ENCODE peak calls at places on chromosomes 7 and 10, in seven cellular contexts. M is GM12865, D is transverse colon, N is astrocyte of the spinal cord, A is NB4, X is HFF-Myc, F is IMR-90. I is an unnamed sample.

GRCh38 chr10:7409045-7409731 is 1.6 kb downstream of the SFMBT2 start:
- DNase-seq in A (peak), D (peak), F (no peak), M (peak), X (no peak), N (no peak), I (no peak)

GRCh38 chr10:12833451-12833850 is 168.1 kb downstream of the CCDC3 start:
- DNase-seq in D (no peak), F (no peak), M (no peak), A (no peak), X (no peak), N (no peak), I (no peak)

GRCh38 chr10:51109821-51110533 is 35.7 kb downstream of the PRKG1 start:
- DNase-seq in F (peak), A (no peak), X (no peak), M (no peak), N (peak), D (no peak), I (no peak)

GRCh38 chr7:141301544-141301943 is 227.7 kb downstream of the TMEM178B start:
- DNase-seq in F (no peak), N (no peak), D (no peak), X (no peak), M (no peak), A (no peak), I (no peak)

GRCh38 chr7:149714910-149715471 is 58.4 kb downstream of the ZNF467 start:
- DNase-seq in M (no peak), D (peak), A (no peak), X (no peak), F (peak), N (peak), I (no peak)

GRCh38 chr10:32376780-32377179 is 29.8 kb upstream of the EPC1 start:
- DNase-seq in N (no peak), M (no peak), F (no peak), D (no peak), X (no peak), A (no peak), I (no peak)

GRCh38 chr10:114511875-114512274 is 107.6 kb upstream of the AFAP1L2 start:
- DNase-seq in D (no peak), F (no peak), M (no peak), X (no peak), A (no peak), N (no peak), I (no peak)

GRCh38 chr7:135970682-135971365 is 6.3 kb downstream of the MTPN start:
- DNase-seq in A (peak), X (no peak), M (peak), N (no peak), D (no peak), F (no peak), I (no peak)

GRCh38 chr7:42236266-42237161 is 495 bp downstream of the GLI3 start:
- DNase-seq in F (peak), M (no peak), D (peak), N (peak), X (no peak), A (no peak), I (no peak)

GRCh38 chr10:122232781-122233180 is 38.3 kb upstream of the BTBD16 start:
- DNase-seq in D (no peak), M (no peak), N (peak), F (peak), A (no peak), X (no peak), I (no peak)

GRCh38 chr7:44581907-44582603 is at the start of gene TMED4:
- DNase-seq in X (peak), A (peak), N (peak), M (peak), F (peak), D (peak), I (peak)

GRCh38 chr10:3399756-3400155 is 227.2 kb upstream of the PITRM1 start:
- DNase-seq in M (no peak), N (peak), A (no peak), X (no peak), F (peak), D (no peak), I (no peak)

DNA sequence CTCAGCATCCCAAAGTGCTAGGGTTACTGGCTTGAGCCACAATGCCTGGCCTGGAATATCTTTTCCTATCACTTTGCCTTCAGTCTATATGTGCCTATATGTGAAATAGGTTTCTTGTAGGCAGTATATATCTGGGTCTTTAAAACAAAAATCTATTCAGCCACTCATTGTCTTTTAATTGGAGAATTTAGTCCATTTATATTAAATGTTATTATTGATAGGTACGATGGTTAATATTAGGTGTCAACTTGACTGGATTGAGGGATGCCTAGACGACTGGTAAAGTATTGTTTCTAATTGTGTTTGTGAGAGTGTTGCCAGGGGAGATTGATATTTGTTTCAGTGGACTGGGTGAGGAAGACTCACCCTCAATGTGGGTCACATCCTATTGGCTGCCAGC is 73.4 kb downstream of the FBXL13 start:
- DNase-seq in D (no peak), N (no peak), M (no peak), F (no peak), A (no peak), X (no peak), I (no peak)
- H3K4me3 ChIP-seq in D (no peak), N (no peak), M (no peak), F (no peak), A (no peak), X (no peak), I (no peak)

DNA sequence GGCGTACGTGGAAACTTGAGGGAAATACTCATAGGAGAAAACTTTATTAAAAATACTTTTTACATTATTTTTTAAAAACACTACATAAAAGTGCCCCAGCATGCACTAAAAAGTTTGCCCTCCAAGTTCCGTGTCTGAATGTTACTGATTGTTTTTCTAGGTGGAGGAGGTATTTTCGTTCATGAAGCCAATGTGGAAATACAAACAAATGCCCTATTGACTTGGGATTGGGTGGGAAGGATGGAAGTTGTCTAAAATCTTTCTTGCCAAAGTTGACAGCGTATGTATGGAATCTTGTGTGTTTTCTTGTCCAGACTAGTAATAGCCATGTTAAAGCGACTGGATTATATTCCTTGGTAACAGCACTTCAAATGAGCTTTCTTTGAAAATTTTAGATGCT is 1.2 kb downstream of the PROSER2 start:
- DNase-seq in F (peak), M (no peak), N (peak), D (no peak), X (no peak), A (no peak), I (no peak)
- H3K4me3 ChIP-seq in F (no peak), M (no peak), N (peak), D (peak), X (no peak), A (no peak), I (peak)

GRCh38 chr10:24762966-24763623 is 39.4 kb upstream of the ARHGAP21 start:
- DNase-seq in A (no peak), D (no peak), X (no peak), F (peak), N (peak), M (no peak), I (no peak)
- H3K4me3 ChIP-seq in A (no peak), D (no peak), X (no peak), F (no peak), N (no peak), M (no peak), I (no peak)

DNA sequence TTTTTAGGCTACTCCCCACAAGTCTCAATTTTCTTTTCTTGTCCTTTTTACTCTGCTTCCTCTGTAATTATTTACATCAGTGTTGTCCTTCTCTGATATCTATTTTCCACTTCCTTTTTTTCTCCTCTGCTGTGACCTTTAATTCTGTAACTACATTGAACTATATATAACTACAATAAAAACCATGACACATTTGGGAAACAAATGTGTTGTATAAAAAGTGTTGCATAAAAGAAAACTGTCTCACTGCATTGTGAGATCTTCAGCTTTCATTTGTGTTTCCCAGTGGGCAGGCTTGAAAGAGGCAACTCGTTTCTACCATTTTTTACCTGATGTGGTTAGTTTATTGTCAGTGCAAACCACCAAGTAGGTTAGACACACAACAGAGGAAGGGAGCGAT is 483.9 kb upstream of the NRP1 start:
- DNase-seq in N (no peak), X (no peak), A (peak), F (no peak), D (no peak), M (no peak), I (no peak)
- H3K4me3 ChIP-seq in N (no peak), X (no peak), A (no peak), F (no peak), D (no peak), M (no peak), I (no peak)

I was measured in kidney epithelial cell.